ENCODE peak calls at places on chromosomes 4 and X, in four cellular contexts. V, Y, F and I are unnamed samples.

GRCh38 chr4:179766938-179767337 is 2324.7 kb upstream of the AGA start:
- DNase-seq in V (no peak), F (no peak), Y (no peak), I (no peak)

GRCh38 chr4:101221294-101221693 is 126.0 kb downstream of the PPP3CA start:
- DNase-seq in F (no peak), Y (no peak), V (no peak), I (no peak)

GRCh38 chr4:19532120-19532848 is 719.4 kb upstream of the SLIT2 start:
- DNase-seq in V (peak; percentile 74), F (no peak), Y (no peak), I (no peak)

GRCh38 chr4:1194028-1194900 is 21.9 kb upstream of the SPON2 start:
- DNase-seq in F (peak; percentile 36), V (no peak), Y (peak; percentile 87), I (no peak)

GRCh38 chrX:45824471-45824870 is 623.8 kb upstream of the DIPK2B start:
- DNase-seq in V (peak; percentile 95), Y (peak; percentile 21), F (peak; percentile 57), I (peak; percentile 96)

GRCh38 chr4:164892018-164892417 is 15.0 kb downstream of the APELA start:
- DNase-seq in F (no peak), Y (no peak), V (no peak), I (no peak)

GRCh38 chr4:182240161-182241130 is 2.8 kb upstream of the TENM3 start:
- DNase-seq in Y (peak; percentile 20), V (peak; percentile 97), F (peak; percentile 66), I (no peak)

GRCh38 chrX:71098302-71098701 is 2.7 kb downstream of the FOXO4 start:
- DNase-seq in Y (peak; percentile 66), F (peak; percentile 63), V (no peak), I (peak; percentile 42)

GRCh38 chrX:368811-369562 is 17.7 kb downstream of the PPP2R3B start:
- DNase-seq in V (peak; percentile 36), Y (no peak), F (no peak), I (no peak)

GRCh38 chr4:2364654-2365053 is 53.8 kb downstream of the ZFYVE28 start:
- DNase-seq in Y (no peak), F (no peak), V (peak; percentile 44), I (peak; percentile 47)

GRCh38 chrX:129099206-129099605 is 424.1 kb downstream of the SMARCA1 start:
- DNase-seq in F (no peak), Y (no peak), V (no peak), I (no peak)

GRCh38 chrX:21225643-21226042 is 148.6 kb upstream of the CNKSR2 start:
- DNase-seq in Y (no peak), V (no peak), F (no peak), I (peak; percentile 48)

GRCh38 chrX:74931214-74931613 is 6.0 kb upstream of the NEXMIF start:
- DNase-seq in Y (no peak), F (peak; percentile 28), V (no peak), I (no peak)

GRCh38 chr4:153204247-153205027 is at the start of gene TRIM2:
- DNase-seq in Y (no peak), F (peak; percentile 94), V (peak; percentile 73), I (peak; percentile 70)

GRCh38 chr4:19030536-19030935 is 1009.0 kb upstream of the LCORL start:
- DNase-seq in F (no peak), V (peak; percentile 38), Y (no peak), I (no peak)

GRCh38 chr4:112817933-112818921 is 181.3 kb downstream of the LARP7 start:
- DNase-seq in Y (peak; percentile 86), V (peak; percentile 86), F (peak; percentile 88), I (peak; percentile 34)

GRCh38 chr4:145216532-145216931 is 36.1 kb upstream of the OTUD4 start:
- DNase-seq in Y (peak; percentile 13), V (no peak), F (no peak), I (peak; percentile 61)

GRCh38 chr4:98994474-98995182 is 893 bp upstream of the METAP1 start:
- DNase-seq in F (no peak), Y (no peak), V (peak; percentile 4), I (no peak)

GRCh38 chr4:47907247-47907646 is 7.1 kb downstream of the NFXL1 start:
- DNase-seq in F (no peak), Y (no peak), V (no peak), I (no peak)

GRCh38 chrX:149504226-149504914 is 736 bp downstream of the IDS start:
- DNase-seq in Y (peak; percentile 67), V (no peak), F (peak; percentile 41), I (peak; percentile 30)

GRCh38 chrX:6223516-6223915 is 5.2 kb downstream of the NLGN4X start:
- DNase-seq in V (no peak), F (no peak), Y (no peak), I (no peak)

GRCh38 chr4:102554482-102554881 is 53.3 kb downstream of the NFKB1 start:
- DNase-seq in V (peak; percentile 70), F (no peak), Y (no peak), I (no peak)

GRCh38 chr4:4249876-4250275 is 1.9 kb upstream of the TMEM128 start:
- DNase-seq in V (no peak), Y (no peak), F (no peak), I (no peak)

GRCh38 chr4:55186700-55187099 is 61.3 kb upstream of the KDR start:
- DNase-seq in V (no peak), F (no peak), Y (no peak), I (no peak)

GRCh38 chr4:6123116-6123515 is 77.2 kb downstream of the JAKMIP1 start:
- DNase-seq in V (no peak), F (no peak), Y (peak; percentile 21), I (no peak)

GRCh38 chr4:3168029-3168428 is 80.9 kb upstream of the MSANTD1 start:
- DNase-seq in V (peak; percentile 45), Y (peak; percentile 10), F (no peak), I (no peak)

GRCh38 chr4:10442976-10443375 is 14.2 kb downstream of the ZNF518B start:
- DNase-seq in F (no peak), Y (no peak), V (no peak), I (peak; percentile 8)

GRCh38 chr4:3791910-3792542 is 25.8 kb downstream of the ADRA2C start:
- DNase-seq in Y (no peak), V (peak; percentile 7), F (peak; percentile 83), I (peak; percentile 45)

GRCh38 chrX:113305496-113305895 is 464.9 kb upstream of the AMOT start:
- DNase-seq in F (no peak), Y (no peak), V (peak; percentile 85), I (peak; percentile 11)

GRCh38 chr4:17934286-17934685 is 87.3 kb downstream of the LCORL start:
- DNase-seq in Y (no peak), F (no peak), V (no peak), I (no peak)

GRCh38 chr4:98662619-98663225 is 4.3 kb upstream of the TSPAN5 start:
- DNase-seq in F (no peak), Y (no peak), V (peak; percentile 95), I (peak; percentile 63)

GRCh38 chr4:4941741-4942140 is 77.5 kb downstream of the CYTL1 start:
- DNase-seq in Y (no peak), F (no peak), V (no peak), I (no peak)

GRCh38 chrX:86021652-86022289 is 25.6 kb downstream of the CHM start:
- DNase-seq in V (no peak), Y (no peak), F (no peak), I (no peak)

GRCh38 chr4:178970433-178971140 is 1528.3 kb upstream of the AGA start:
- DNase-seq in F (no peak), Y (no peak), V (no peak), I (no peak)

DNA sequence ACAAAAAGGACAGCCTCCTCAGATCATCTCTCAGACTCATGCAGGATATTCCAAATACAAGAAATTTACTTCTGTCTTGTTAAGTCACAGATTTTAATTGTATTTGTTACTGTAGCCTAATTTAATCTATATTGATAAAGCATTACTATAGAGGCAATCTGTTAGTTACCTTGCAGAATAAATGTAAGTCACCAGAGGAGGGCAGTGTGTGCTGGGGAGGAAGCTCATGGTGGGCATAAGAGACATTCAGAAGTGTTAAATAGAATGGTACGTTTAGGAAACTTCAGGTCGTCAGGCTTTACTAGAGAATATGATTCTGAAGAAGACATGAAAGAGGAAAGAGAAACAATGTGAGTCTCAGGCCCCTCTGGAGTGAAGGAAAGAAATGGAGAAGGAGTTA is 37.3 kb upstream of the INPP4B start:
- DNase-seq in V (no peak), F (peak; percentile 26), Y (no peak), I (peak; percentile 23)
- TF ChIP-seq CTCF in V (peak; percentile 22), F (peak; percentile 54), Y (peak; percentile 40), I (peak; percentile 70)

GRCh38 chr4:41143721-41144379 is 70.5 kb downstream of the APBB2 start:
- DNase-seq in V (no peak), Y (no peak), F (no peak), I (peak; percentile 19)

GRCh38 chr4:41146196-41146595 is 68.1 kb downstream of the APBB2 start:
- DNase-seq in Y (no peak), F (no peak), V (no peak), I (no peak)

GRCh38 chr4:41142946-41143720 is 71.2 kb downstream of the APBB2 start:
- DNase-seq in F (peak; percentile 52), V (peak; percentile 97), Y (no peak), I (peak; percentile 29)

GRCh38 chr4:41145571-41146078 is 68.7 kb downstream of the APBB2 start:
- DNase-seq in V (peak; percentile 62), F (no peak), Y (no peak), I (no peak)

GRCh38 chr4:41144812-41145211 is 69.5 kb downstream of the APBB2 start:
- DNase-seq in Y (no peak), V (no peak), F (no peak), I (no peak)
- H3K27ac ChIP-seq in Y (peak overlapping the region; percentile 97), V (peak overlapping the region; percentile 90), F (peak overlapping the region; percentile 88), I (no peak overlapping the region)

GRCh38 chr4:169267070-169267469 is 3.7 kb downstream of the SH3RF1 start:
- DNase-seq in V (no peak), Y (no peak), F (no peak), I (peak; percentile 41)

GRCh38 chr4:169263791-169264392 is 6.9 kb downstream of the SH3RF1 start:
- DNase-seq in Y (no peak), V (no peak), F (no peak), I (no peak)

GRCh38 chr4:169266081-169266480 is 4.7 kb downstream of the SH3RF1 start:
- DNase-seq in Y (no peak), V (no peak), F (no peak), I (no peak)

GRCh38 chr4:169268951-169269781 is 1.6 kb downstream of the SH3RF1 start:
- DNase-seq in Y (no peak), V (peak; percentile 89), F (peak; percentile 54), I (peak; percentile 74)

GRCh38 chr4:169266661-169267060 is 4.1 kb downstream of the SH3RF1 start:
- DNase-seq in Y (no peak), F (no peak), V (no peak), I (no peak)
- H2AFZ ChIP-seq in Y (no peak overlapping the region), F (no peak overlapping the region), V (no peak overlapping the region), I (no peak overlapping the region)

GRCh38 chr4:70927502-70928139 is 25.5 kb downstream of the MOB1B start:
- DNase-seq in Y (no peak), V (no peak), F (no peak), I (no peak)
- TF ChIP-seq CTCF in Y (no peak), V (no peak), F (no peak), I (no peak)